ENCODE peak calls at places on chromosomes 12 and 14, in eight cellular contexts. One of them, this sample, is unnamed.

GRCh38 chr12:69639400-69640016 is 28.8 kb upstream of the LRRC10 start:
- DNase-seq in Calu3: peak; percentile 75
- DNase-seq in effector CD4-positive, alpha-beta T cell: peak; percentile 42
- DNase-seq in GM19239: peak; percentile 59
- DNase-seq in endothelial cell: peak; percentile 74
- DNase-seq in myocyte: peak; percentile 80
- DNase-seq in CD8-positive, alpha-beta T cell: peak; percentile 41
- DNase-seq in uterus: peak; percentile 50
- DNase-seq in this sample: no peak

GRCh38 chr14:103516426-103517171 is 6.0 kb downstream of the CKB start:
- DNase-seq in Calu3: no peak
- DNase-seq in effector CD4-positive, alpha-beta T cell: no peak
- DNase-seq in GM19239: no peak
- DNase-seq in endothelial cell: no peak
- DNase-seq in myocyte: no peak
- DNase-seq in CD8-positive, alpha-beta T cell: no peak
- DNase-seq in uterus: no peak
- DNase-seq in this sample: no peak

GRCh38 chr12:131210506-131211278 is 257.0 kb downstream of the ADGRD1 start:
- DNase-seq in Calu3: no peak
- DNase-seq in effector CD4-positive, alpha-beta T cell: no peak
- DNase-seq in GM19239: no peak
- DNase-seq in endothelial cell: no peak
- DNase-seq in myocyte: no peak
- DNase-seq in CD8-positive, alpha-beta T cell: no peak
- DNase-seq in uterus: no peak
- DNase-seq in this sample: no peak

GRCh38 chr14:73741386-73741875 is 27.2 kb upstream of the PNMA1 start:
- DNase-seq in Calu3: peak; percentile 83
- DNase-seq in effector CD4-positive, alpha-beta T cell: peak; percentile 67
- DNase-seq in GM19239: no peak
- DNase-seq in endothelial cell: peak; percentile 80
- DNase-seq in myocyte: peak; percentile 54
- DNase-seq in CD8-positive, alpha-beta T cell: no peak
- DNase-seq in uterus: peak; percentile 66
- DNase-seq in this sample: no peak

GRCh38 chr12:704516-705242 is 41.4 kb upstream of the NINJ2 start:
- DNase-seq in Calu3: no peak
- DNase-seq in effector CD4-positive, alpha-beta T cell: no peak
- DNase-seq in GM19239: no peak
- DNase-seq in endothelial cell: no peak
- DNase-seq in myocyte: no peak
- DNase-seq in CD8-positive, alpha-beta T cell: no peak
- DNase-seq in uterus: no peak
- DNase-seq in this sample: no peak

GRCh38 chr14:63204407-63205280 is at the start of gene RHOJ:
- DNase-seq in Calu3: no peak
- DNase-seq in effector CD4-positive, alpha-beta T cell: no peak
- DNase-seq in GM19239: no peak
- DNase-seq in endothelial cell: peak; percentile 33
- DNase-seq in myocyte: peak; percentile 24
- DNase-seq in CD8-positive, alpha-beta T cell: no peak
- DNase-seq in uterus: peak; percentile 25
- DNase-seq in this sample: no peak

GRCh38 chr12:42039146-42039545 is 105.5 kb downstream of the GXYLT1 start:
- DNase-seq in Calu3: peak; percentile 33
- DNase-seq in effector CD4-positive, alpha-beta T cell: no peak
- DNase-seq in GM19239: no peak
- DNase-seq in endothelial cell: no peak
- DNase-seq in myocyte: peak; percentile 10
- DNase-seq in CD8-positive, alpha-beta T cell: no peak
- DNase-seq in uterus: no peak
- DNase-seq in this sample: no peak

GRCh38 chr12:2580821-2581220 is 213.9 kb upstream of the FKBP4 start:
- DNase-seq in Calu3: no peak
- DNase-seq in effector CD4-positive, alpha-beta T cell: no peak
- DNase-seq in GM19239: no peak
- DNase-seq in endothelial cell: no peak
- DNase-seq in myocyte: no peak
- DNase-seq in CD8-positive, alpha-beta T cell: no peak
- DNase-seq in uterus: no peak
- DNase-seq in this sample: no peak

GRCh38 chr12:105910030-105910429 is 228.7 kb downstream of the NUAK1 start:
- DNase-seq in Calu3: no peak
- DNase-seq in effector CD4-positive, alpha-beta T cell: no peak
- DNase-seq in GM19239: no peak
- DNase-seq in endothelial cell: no peak
- DNase-seq in myocyte: no peak
- DNase-seq in CD8-positive, alpha-beta T cell: no peak
- DNase-seq in uterus: no peak
- DNase-seq in this sample: no peak

GRCh38 chr14:24136684-24137528 is 912 bp downstream of the PSME1 start:
- DNase-seq in Calu3: no peak
- DNase-seq in effector CD4-positive, alpha-beta T cell: no peak
- DNase-seq in GM19239: no peak
- DNase-seq in endothelial cell: no peak
- DNase-seq in myocyte: no peak
- DNase-seq in CD8-positive, alpha-beta T cell: no peak
- DNase-seq in uterus: no peak
- DNase-seq in this sample: no peak

GRCh38 chr12:119302334-119303132 is 32.0 kb upstream of the CCDC60 start:
- DNase-seq in Calu3: no peak
- DNase-seq in effector CD4-positive, alpha-beta T cell: no peak
- DNase-seq in GM19239: no peak
- DNase-seq in endothelial cell: no peak
- DNase-seq in myocyte: no peak
- DNase-seq in CD8-positive, alpha-beta T cell: no peak
- DNase-seq in uterus: no peak
- DNase-seq in this sample: no peak

GRCh38 chr12:57270966-57271470 is 20.0 kb upstream of the STAC3 start:
- DNase-seq in Calu3: no peak
- DNase-seq in effector CD4-positive, alpha-beta T cell: no peak
- DNase-seq in GM19239: no peak
- DNase-seq in endothelial cell: no peak
- DNase-seq in myocyte: peak; percentile 43
- DNase-seq in CD8-positive, alpha-beta T cell: no peak
- DNase-seq in uterus: no peak
- DNase-seq in this sample: no peak

GRCh38 chr12:53225635-53226424 is 6.2 kb downstream of the RARG start:
- DNase-seq in Calu3: no peak
- DNase-seq in effector CD4-positive, alpha-beta T cell: no peak
- DNase-seq in GM19239: no peak
- DNase-seq in endothelial cell: no peak
- DNase-seq in myocyte: no peak
- DNase-seq in CD8-positive, alpha-beta T cell: no peak
- DNase-seq in uterus: no peak
- DNase-seq in this sample: no peak

GRCh38 chr14:100723135-100723883 is 3.4 kb upstream of the DLK1 start:
- DNase-seq in Calu3: no peak
- DNase-seq in effector CD4-positive, alpha-beta T cell: no peak
- DNase-seq in GM19239: no peak
- DNase-seq in endothelial cell: no peak
- DNase-seq in myocyte: no peak
- DNase-seq in CD8-positive, alpha-beta T cell: no peak
- DNase-seq in uterus: no peak
- DNase-seq in this sample: no peak

GRCh38 chr12:90331821-90332220 is 623.2 kb downstream of the CCER1 start:
- DNase-seq in Calu3: no peak
- DNase-seq in effector CD4-positive, alpha-beta T cell: no peak
- DNase-seq in GM19239: no peak
- DNase-seq in endothelial cell: no peak
- DNase-seq in myocyte: no peak
- DNase-seq in CD8-positive, alpha-beta T cell: no peak
- DNase-seq in uterus: no peak
- DNase-seq in this sample: no peak

GRCh38 chr14:92458136-92458958 is 55.2 kb upstream of the RIN3 start:
- DNase-seq in Calu3: no peak
- DNase-seq in effector CD4-positive, alpha-beta T cell: no peak
- DNase-seq in GM19239: no peak
- DNase-seq in endothelial cell: no peak
- DNase-seq in myocyte: no peak
- DNase-seq in CD8-positive, alpha-beta T cell: no peak
- DNase-seq in uterus: no peak
- DNase-seq in this sample: no peak

GRCh38 chr14:60064491-60065072 is 27.1 kb upstream of the PCNX4 start:
- DNase-seq in Calu3: no peak
- DNase-seq in effector CD4-positive, alpha-beta T cell: no peak
- DNase-seq in GM19239: no peak
- DNase-seq in endothelial cell: no peak
- DNase-seq in myocyte: peak; percentile 49
- DNase-seq in CD8-positive, alpha-beta T cell: no peak
- DNase-seq in uterus: no peak
- DNase-seq in this sample: no peak

GRCh38 chr12:107451246-107451645 is 234.4 kb upstream of the PWP1 start:
- DNase-seq in Calu3: no peak
- DNase-seq in effector CD4-positive, alpha-beta T cell: no peak
- DNase-seq in GM19239: no peak
- DNase-seq in endothelial cell: no peak
- DNase-seq in myocyte: no peak
- DNase-seq in CD8-positive, alpha-beta T cell: no peak
- DNase-seq in uterus: no peak
- DNase-seq in this sample: no peak

GRCh38 chr14:21419528-21419927 is 35.7 kb upstream of the SUPT16H start:
- DNase-seq in Calu3: no peak
- DNase-seq in effector CD4-positive, alpha-beta T cell: no peak
- DNase-seq in GM19239: no peak
- DNase-seq in endothelial cell: no peak
- DNase-seq in myocyte: no peak
- DNase-seq in CD8-positive, alpha-beta T cell: no peak
- DNase-seq in uterus: no peak
- DNase-seq in this sample: no peak

GRCh38 chr12:50764116-50764860 is 387 bp downstream of the ATF1 start:
- DNase-seq in Calu3: peak; percentile 61
- DNase-seq in effector CD4-positive, alpha-beta T cell: peak; percentile 76
- DNase-seq in GM19239: peak; percentile 40
- DNase-seq in endothelial cell: peak; percentile 69
- DNase-seq in myocyte: peak; percentile 52
- DNase-seq in CD8-positive, alpha-beta T cell: peak; percentile 76
- DNase-seq in uterus: peak; percentile 56
- DNase-seq in this sample: no peak

GRCh38 chr14:23078692-23079116 is 16.2 kb downstream of the ACIN1 start:
- DNase-seq in Calu3: peak; percentile 40
- DNase-seq in effector CD4-positive, alpha-beta T cell: no peak
- DNase-seq in GM19239: no peak
- DNase-seq in endothelial cell: no peak
- DNase-seq in myocyte: peak; percentile 94
- DNase-seq in CD8-positive, alpha-beta T cell: no peak
- DNase-seq in uterus: peak; percentile 75
- DNase-seq in this sample: no peak

GRCh38 chr14:86936556-86936955 is 1056.4 kb downstream of the GALC start:
- DNase-seq in Calu3: no peak
- DNase-seq in effector CD4-positive, alpha-beta T cell: no peak
- DNase-seq in GM19239: no peak
- DNase-seq in endothelial cell: no peak
- DNase-seq in myocyte: no peak
- DNase-seq in CD8-positive, alpha-beta T cell: no peak
- DNase-seq in uterus: no peak
- DNase-seq in this sample: no peak

GRCh38 chr12:89472508-89472907 is 52.1 kb downstream of the GALNT4 start:
- DNase-seq in Calu3: no peak
- DNase-seq in effector CD4-positive, alpha-beta T cell: no peak
- DNase-seq in GM19239: no peak
- DNase-seq in endothelial cell: no peak
- DNase-seq in myocyte: no peak
- DNase-seq in CD8-positive, alpha-beta T cell: no peak
- DNase-seq in uterus: no peak
- DNase-seq in this sample: no peak

GRCh38 chr14:95222151-95222631 is 64.9 kb upstream of the DICER1 start:
- DNase-seq in Calu3: no peak
- DNase-seq in effector CD4-positive, alpha-beta T cell: no peak
- DNase-seq in GM19239: no peak
- DNase-seq in endothelial cell: no peak
- DNase-seq in myocyte: no peak
- DNase-seq in CD8-positive, alpha-beta T cell: no peak
- DNase-seq in uterus: peak; percentile 64
- DNase-seq in this sample: no peak

GRCh38 chr12:26841085-26841484 is 8.1 kb upstream of the ITPR2 start:
- DNase-seq in Calu3: no peak
- DNase-seq in effector CD4-positive, alpha-beta T cell: no peak
- DNase-seq in GM19239: no peak
- DNase-seq in endothelial cell: no peak
- DNase-seq in myocyte: no peak
- DNase-seq in CD8-positive, alpha-beta T cell: no peak
- DNase-seq in uterus: no peak
- DNase-seq in this sample: no peak

GRCh38 chr12:6376079-6376941 is 947 bp upstream of the SCNN1A start:
- DNase-seq in Calu3: peak; percentile 74
- DNase-seq in effector CD4-positive, alpha-beta T cell: no peak
- DNase-seq in GM19239: no peak
- DNase-seq in endothelial cell: peak; percentile 66
- DNase-seq in myocyte: peak; percentile 72
- DNase-seq in CD8-positive, alpha-beta T cell: no peak
- DNase-seq in uterus: peak; percentile 83
- DNase-seq in this sample: no peak